ENCODE peak calls at places on chromosome 15, in ten cellular contexts. A, D, W, B, K, L, I, X, N and U are unnamed samples.

GRCh38 chr15:40338041-40338657 is 2.6 kb downstream of the CCDC9B start:
- DNase-seq in A (no peak), D (peak), W (peak), B (peak), K (peak), L (peak), I (peak), X (no peak), N (peak), U (peak)

GRCh38 chr15:69666921-69667811 is 214.5 kb downstream of the RPLP1 start:
- DNase-seq in A (no peak), D (no peak), W (no peak), B (no peak), K (no peak), L (no peak), I (no peak), X (no peak), N (no peak), U (no peak)

GRCh38 chr15:89781891-89782618 is 5.9 kb downstream of the MESP2 start:
- DNase-seq in A (no peak), D (no peak), W (no peak), B (peak), K (peak), L (no peak), I (no peak), X (no peak), N (no peak), U (no peak)

GRCh38 chr15:86650084-86650483 is 570.4 kb downstream of the AGBL1 start:
- DNase-seq in A (no peak), D (no peak), W (no peak), B (no peak), K (peak), L (no peak), I (peak), X (no peak), N (no peak), U (no peak)

GRCh38 chr15:45276851-45277250 is 24.8 kb downstream of the SLC28A2 start:
- DNase-seq in A (no peak), D (no peak), W (no peak), B (no peak), K (peak), L (no peak), I (peak), X (peak), N (peak), U (peak)

GRCh38 chr15:87604857-87605446 is 651.6 kb downstream of the NTRK3 start:
- DNase-seq in A (no peak), D (peak), W (no peak), B (no peak), K (peak), L (no peak), I (peak), X (no peak), N (no peak), U (no peak)

GRCh38 chr15:89874926-89875564 is 18.7 kb downstream of the AP3S2 start:
- DNase-seq in A (peak), D (peak), W (peak), B (peak), K (peak), L (peak), I (peak), X (no peak), N (no peak), U (peak)

GRCh38 chr15:62020576-62021160 is 39.6 kb downstream of the VPS13C start:
- DNase-seq in A (no peak), D (no peak), W (no peak), B (no peak), K (peak), L (no peak), I (no peak), X (no peak), N (no peak), U (no peak)

GRCh38 chr15:41417418-41417811 is 520 bp downstream of the RTF1 start:
- DNase-seq in A (no peak), D (peak), W (no peak), B (peak), K (peak), L (no peak), I (peak), X (no peak), N (no peak), U (no peak)

GRCh38 chr15:99447497-99448371 is 118.0 kb upstream of the MEF2A start:
- DNase-seq in A (no peak), D (no peak), W (no peak), B (no peak), K (no peak), L (no peak), I (no peak), X (no peak), N (peak), U (peak)

GRCh38 chr15:51369451-51369761 is 28.0 kb downstream of the GLDN start:
- DNase-seq in A (no peak), D (no peak), W (no peak), B (no peak), K (no peak), L (no peak), I (no peak), X (no peak), N (no peak), U (no peak)

GRCh38 chr15:33425149-33425548 is 114.4 kb downstream of the RYR3 start:
- DNase-seq in A (no peak), D (no peak), W (no peak), B (no peak), K (peak), L (no peak), I (no peak), X (no peak), N (no peak), U (no peak)